ENCODE peak calls at places on chromosomes 6 and 20, in five cellular contexts. Y is NCI-H345; E is stimulated activated CD8-positive, alpha-beta memory T cell treated with anti-CD3 and anti-CD28 coated beads, Interleukin-12 subunit alpha, Interleukin-12 subunit beta, amount 100 ng/mL, for 1 hour; C is activated T-cell treated with anti-CD3 and anti-CD28 coated beads, Interleukin-2, amount 50 U/mL, for 4 hours; P is DMS153. J is an unnamed sample.

GRCh38 chr6:25346064-25346463 is 66.9 kb downstream of the CARMIL1 start:
- DNase-seq in P (peak), Y (peak), C (no peak), E (no peak), J (no peak)

GRCh38 chr20:7736336-7736735 is 203.9 kb downstream of the HAO1 start:
- DNase-seq in P (no peak), E (no peak), C (no peak), Y (no peak), J (no peak)

GRCh38 chr6:11354019-11354418 is 121.6 kb upstream of the NEDD9 start:
- DNase-seq in P (no peak), C (peak), Y (no peak), E (no peak), J (no peak)

GRCh38 chr20:40422665-40423064 is 266.4 kb downstream of the MAFB start:
- DNase-seq in P (no peak), C (no peak), E (no peak), Y (no peak), J (no peak)

GRCh38 chr20:4332466-4332865 is 317.1 kb upstream of the RNF24 start:
- DNase-seq in Y (no peak), P (no peak), C (no peak), E (no peak), J (no peak)

GRCh38 chr6:53741417-53741816 is 53.4 kb upstream of the LRRC1 start:
- DNase-seq in Y (no peak), C (no peak), P (no peak), E (no peak), J (no peak)

GRCh38 chr20:47558699-47559098 is 57.0 kb downstream of the NCOA3 start:
- DNase-seq in C (no peak), P (no peak), Y (no peak), E (no peak), J (no peak)

GRCh38 chr20:49965781-49966304 is 16.9 kb upstream of the SNAI1 start:
- DNase-seq in E (no peak), C (no peak), Y (no peak), P (no peak), J (no peak)

GRCh38 chr20:47256665-47257236 is 99.7 kb downstream of the ZMYND8 start:
- DNase-seq in P (no peak), Y (no peak), E (no peak), C (no peak), J (no peak)

GRCh38 chr6:101286146-101286545 is 107.4 kb upstream of the GRIK2 start:
- DNase-seq in E (no peak), P (no peak), Y (no peak), C (no peak), J (no peak)

GRCh38 chr20:45181639-45182038 is 6.9 kb downstream of the PI3 start:
- DNase-seq in P (no peak), Y (no peak), C (no peak), E (no peak), J (no peak)

GRCh38 chr6:29507319-29507718 is 19.6 kb upstream of the MAS1L start:
- DNase-seq in Y (no peak), E (no peak), P (no peak), C (no peak), J (no peak)

GRCh38 chr6:30490031-30490876 is 945 bp downstream of the HLA-E start:
- DNase-seq in E (peak), Y (no peak), C (peak), P (no peak), J (peak)

GRCh38 chr6:119161450-119161849 is 83.0 kb upstream of the FAM184A start:
- DNase-seq in P (no peak), E (no peak), Y (no peak), C (no peak), J (no peak)

J was measured in NCI-H1105.